ENCODE peak calls at places on chromosomes 13 and 19, in eight cellular contexts. One of them, this sample, is unnamed. For H3K9me3, the result is how much of the 10 kb centered on the place peaks cover.

GRCh38 chr13:30049692-30050091 is 199.3 kb upstream of the UBL3 start:
- DNase-seq in colonic mucosa: no peak
- DNase-seq in sigmoid colon: no peak
- DNase-seq in transverse colon: no peak
- DNase-seq in WERI-Rb-1: no peak
- DNase-seq in CD4-positive, alpha-beta memory T cell: no peak
- DNase-seq in body of pancreas: no peak
- DNase-seq in cardiac muscle cell: no peak
- DNase-seq in this sample: no peak

GRCh38 chr13:44432595-44432994 is 59.0 kb downstream of the SERP2 start:
- DNase-seq in body of pancreas: no peak
- DNase-seq in transverse colon: no peak
- DNase-seq in sigmoid colon: no peak
- DNase-seq in colonic mucosa: no peak
- DNase-seq in CD4-positive, alpha-beta memory T cell: no peak
- DNase-seq in cardiac muscle cell: no peak
- DNase-seq in WERI-Rb-1: no peak
- DNase-seq in this sample: no peak

GRCh38 chr19:45558399-45558878 is 26.2 kb downstream of the OPA3 start:
- DNase-seq in body of pancreas: peak
- DNase-seq in CD4-positive, alpha-beta memory T cell: peak
- DNase-seq in sigmoid colon: no peak
- DNase-seq in transverse colon: peak
- DNase-seq in cardiac muscle cell: peak
- DNase-seq in colonic mucosa: peak
- DNase-seq in WERI-Rb-1: peak
- DNase-seq in this sample: peak

GRCh38 chr19:48678201-48678600 is 5.4 kb upstream of the NTN5 start:
- DNase-seq in sigmoid colon: no peak
- DNase-seq in CD4-positive, alpha-beta memory T cell: no peak
- DNase-seq in WERI-Rb-1: no peak
- DNase-seq in transverse colon: peak
- DNase-seq in cardiac muscle cell: no peak
- DNase-seq in colonic mucosa: peak
- DNase-seq in body of pancreas: peak
- DNase-seq in this sample: no peak

GRCh38 chr19:5585461-5586299 is 17.9 kb upstream of the TINCR start:
- DNase-seq in transverse colon: no peak
- DNase-seq in cardiac muscle cell: no peak
- DNase-seq in colonic mucosa: no peak
- DNase-seq in body of pancreas: no peak
- DNase-seq in CD4-positive, alpha-beta memory T cell: peak
- DNase-seq in WERI-Rb-1: peak
- DNase-seq in sigmoid colon: no peak
- DNase-seq in this sample: peak

GRCh38 chr13:75705395-75705794 is 69.3 kb downstream of the LMO7 start:
- DNase-seq in colonic mucosa: no peak
- DNase-seq in sigmoid colon: no peak
- DNase-seq in cardiac muscle cell: peak
- DNase-seq in WERI-Rb-1: no peak
- DNase-seq in body of pancreas: no peak
- DNase-seq in CD4-positive, alpha-beta memory T cell: no peak
- DNase-seq in transverse colon: no peak
- DNase-seq in this sample: no peak

GRCh38 chr19:37914908-37915307 is 7.9 kb downstream of the SIPA1L3 start:
- DNase-seq in transverse colon: no peak
- DNase-seq in WERI-Rb-1: no peak
- DNase-seq in body of pancreas: no peak
- DNase-seq in colonic mucosa: no peak
- DNase-seq in cardiac muscle cell: no peak
- DNase-seq in sigmoid colon: no peak
- DNase-seq in CD4-positive, alpha-beta memory T cell: no peak
- DNase-seq in this sample: no peak

GRCh38 chr19:1590641-1591397 is 1.8 kb downstream of the MBD3 start:
- DNase-seq in body of pancreas: no peak
- DNase-seq in sigmoid colon: no peak
- DNase-seq in CD4-positive, alpha-beta memory T cell: no peak
- DNase-seq in WERI-Rb-1: no peak
- DNase-seq in colonic mucosa: no peak
- DNase-seq in cardiac muscle cell: peak
- DNase-seq in transverse colon: peak
- DNase-seq in this sample: no peak

GRCh38 chr13:82947121-82948077 is 934.9 kb downstream of the SLITRK1 start:
- DNase-seq in CD4-positive, alpha-beta memory T cell: no peak
- DNase-seq in sigmoid colon: no peak
- DNase-seq in body of pancreas: no peak
- DNase-seq in WERI-Rb-1: no peak
- DNase-seq in transverse colon: no peak
- DNase-seq in cardiac muscle cell: no peak
- DNase-seq in colonic mucosa: no peak
- DNase-seq in this sample: no peak

GRCh38 chr13:92727118-92727517 is 499.5 kb upstream of the GPC6 start:
- DNase-seq in sigmoid colon: no peak
- DNase-seq in body of pancreas: no peak
- DNase-seq in WERI-Rb-1: no peak
- DNase-seq in cardiac muscle cell: no peak
- DNase-seq in CD4-positive, alpha-beta memory T cell: no peak
- DNase-seq in transverse colon: no peak
- DNase-seq in colonic mucosa: no peak
- DNase-seq in this sample: no peak

GRCh38 chr13:102569488-102569887 is 27.3 kb upstream of the TPP2 start:
- DNase-seq in colonic mucosa: no peak
- DNase-seq in cardiac muscle cell: peak
- DNase-seq in body of pancreas: no peak
- DNase-seq in sigmoid colon: no peak
- DNase-seq in transverse colon: no peak
- DNase-seq in CD4-positive, alpha-beta memory T cell: no peak
- DNase-seq in WERI-Rb-1: no peak
- DNase-seq in this sample: no peak

GRCh38 chr13:97976551-97977375 is 23.3 kb downstream of the IPO5 start:
- DNase-seq in transverse colon: peak
- DNase-seq in sigmoid colon: no peak
- DNase-seq in body of pancreas: peak
- DNase-seq in WERI-Rb-1: peak
- DNase-seq in cardiac muscle cell: no peak
- DNase-seq in colonic mucosa: peak
- DNase-seq in CD4-positive, alpha-beta memory T cell: peak
- DNase-seq in this sample: peak

GRCh38 chr13:43270043-43270830 is 246.9 kb downstream of the DNAJC15 start:
- DNase-seq in WERI-Rb-1: no peak
- DNase-seq in body of pancreas: no peak
- DNase-seq in sigmoid colon: no peak
- DNase-seq in CD4-positive, alpha-beta memory T cell: no peak
- DNase-seq in transverse colon: no peak
- DNase-seq in colonic mucosa: no peak
- DNase-seq in cardiac muscle cell: peak
- DNase-seq in this sample: no peak

GRCh38 chr13:59997976-59998375 is 165.8 kb downstream of the DIAPH3 start:
- DNase-seq in CD4-positive, alpha-beta memory T cell: no peak
- DNase-seq in transverse colon: no peak
- DNase-seq in colonic mucosa: no peak
- DNase-seq in body of pancreas: no peak
- DNase-seq in sigmoid colon: no peak
- DNase-seq in cardiac muscle cell: no peak
- DNase-seq in WERI-Rb-1: no peak
- DNase-seq in this sample: no peak

GRCh38 chr19:39362682-39363657 is 20.7 kb downstream of the SAMD4B start:
- DNase-seq in WERI-Rb-1: no peak
- DNase-seq in sigmoid colon: no peak
- DNase-seq in CD4-positive, alpha-beta memory T cell: no peak
- DNase-seq in colonic mucosa: no peak
- DNase-seq in cardiac muscle cell: peak
- DNase-seq in transverse colon: no peak
- DNase-seq in body of pancreas: no peak
- DNase-seq in this sample: no peak

GRCh38 chr13:99063952-99064351 is 86.1 kb upstream of the DOCK9 start:
- DNase-seq in colonic mucosa: no peak
- DNase-seq in CD4-positive, alpha-beta memory T cell: no peak
- DNase-seq in WERI-Rb-1: no peak
- DNase-seq in transverse colon: no peak
- DNase-seq in sigmoid colon: no peak
- DNase-seq in body of pancreas: no peak
- DNase-seq in cardiac muscle cell: no peak
- DNase-seq in this sample: no peak

GRCh38 chr19:28710278-28710677 is 502.7 kb downstream of the UQCRFS1 start:
- DNase-seq in body of pancreas: no peak
- DNase-seq in CD4-positive, alpha-beta memory T cell: peak
- DNase-seq in WERI-Rb-1: no peak
- DNase-seq in colonic mucosa: no peak
- DNase-seq in cardiac muscle cell: peak
- DNase-seq in transverse colon: no peak
- DNase-seq in sigmoid colon: no peak
- DNase-seq in this sample: peak

DNA sequence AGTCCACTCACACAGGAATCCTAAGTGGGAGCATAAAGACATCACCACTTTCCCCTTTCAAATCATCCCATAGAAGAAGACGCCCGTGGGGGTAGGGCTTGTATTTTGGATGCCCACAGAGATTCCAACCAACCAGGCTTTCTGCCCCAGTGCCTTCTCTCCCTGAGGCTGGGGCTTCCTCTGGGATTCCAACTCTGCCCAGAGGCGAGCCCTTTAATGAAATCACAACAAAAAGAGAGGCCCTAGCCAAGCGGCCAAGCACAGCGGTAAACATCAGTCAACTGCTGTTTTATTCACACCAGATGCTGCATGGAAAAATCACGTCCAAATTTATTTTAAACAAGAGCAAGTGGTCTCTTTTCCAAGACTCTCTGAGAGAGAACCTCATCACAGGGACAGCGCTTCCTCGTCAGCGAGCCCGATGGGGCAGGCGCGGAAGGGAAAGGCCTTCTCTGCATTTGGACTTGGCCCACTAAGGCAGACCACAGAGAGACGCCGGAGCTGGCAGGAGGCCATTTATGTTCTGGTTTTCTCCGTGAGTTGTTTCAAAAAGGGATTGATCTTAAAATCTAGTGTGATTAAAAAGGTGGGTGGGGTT is 31.5 kb downstream of the ADPRHL1 start:
- DNase-seq in WERI-Rb-1: no peak
- DNase-seq in sigmoid colon: peak
- DNase-seq in colonic mucosa: no peak
- DNase-seq in body of pancreas: no peak
- DNase-seq in cardiac muscle cell: peak
- DNase-seq in CD4-positive, alpha-beta memory T cell: no peak
- DNase-seq in transverse colon: no peak
- DNase-seq in this sample: no peak
- H3K27ac ChIP-seq in WERI-Rb-1: no peak
- H3K27ac ChIP-seq in sigmoid colon: peak
- H3K27ac ChIP-seq in colonic mucosa: no peak
- H3K27ac ChIP-seq in body of pancreas: no peak
- H3K27ac ChIP-seq in cardiac muscle cell: no peak
- H3K27ac ChIP-seq in CD4-positive, alpha-beta memory T cell: no peak
- H3K27ac ChIP-seq in transverse colon: peak
- H3K27ac ChIP-seq in this sample: no peak

GRCh38 chr19:49689133-49690072 is at the start of gene ADM5:
- DNase-seq in colonic mucosa: peak
- DNase-seq in WERI-Rb-1: peak
- DNase-seq in body of pancreas: peak
- DNase-seq in sigmoid colon: no peak
- DNase-seq in CD4-positive, alpha-beta memory T cell: no peak
- DNase-seq in cardiac muscle cell: peak
- DNase-seq in transverse colon: peak
- DNase-seq in this sample: peak

GRCh38 chr19:49686503-49687088 is 2.8 kb upstream of the ADM5 start:
- DNase-seq in sigmoid colon: no peak
- DNase-seq in colonic mucosa: no peak
- DNase-seq in cardiac muscle cell: no peak
- DNase-seq in CD4-positive, alpha-beta memory T cell: no peak
- DNase-seq in body of pancreas: no peak
- DNase-seq in WERI-Rb-1: no peak
- DNase-seq in transverse colon: no peak
- DNase-seq in this sample: no peak

GRCh38 chr19:49687150-49687549 is 2.2 kb upstream of the ADM5 start:
- DNase-seq in colonic mucosa: no peak
- DNase-seq in body of pancreas: no peak
- DNase-seq in cardiac muscle cell: no peak
- DNase-seq in transverse colon: no peak
- DNase-seq in CD4-positive, alpha-beta memory T cell: no peak
- DNase-seq in sigmoid colon: no peak
- DNase-seq in WERI-Rb-1: no peak
- DNase-seq in this sample: no peak

GRCh38 chr19:49688531-49689132 is 762 bp upstream of the ADM5 start:
- DNase-seq in transverse colon: no peak
- DNase-seq in colonic mucosa: no peak
- DNase-seq in sigmoid colon: no peak
- DNase-seq in body of pancreas: no peak
- DNase-seq in WERI-Rb-1: no peak
- DNase-seq in CD4-positive, alpha-beta memory T cell: no peak
- DNase-seq in cardiac muscle cell: no peak
- DNase-seq in this sample: no peak

DNA sequence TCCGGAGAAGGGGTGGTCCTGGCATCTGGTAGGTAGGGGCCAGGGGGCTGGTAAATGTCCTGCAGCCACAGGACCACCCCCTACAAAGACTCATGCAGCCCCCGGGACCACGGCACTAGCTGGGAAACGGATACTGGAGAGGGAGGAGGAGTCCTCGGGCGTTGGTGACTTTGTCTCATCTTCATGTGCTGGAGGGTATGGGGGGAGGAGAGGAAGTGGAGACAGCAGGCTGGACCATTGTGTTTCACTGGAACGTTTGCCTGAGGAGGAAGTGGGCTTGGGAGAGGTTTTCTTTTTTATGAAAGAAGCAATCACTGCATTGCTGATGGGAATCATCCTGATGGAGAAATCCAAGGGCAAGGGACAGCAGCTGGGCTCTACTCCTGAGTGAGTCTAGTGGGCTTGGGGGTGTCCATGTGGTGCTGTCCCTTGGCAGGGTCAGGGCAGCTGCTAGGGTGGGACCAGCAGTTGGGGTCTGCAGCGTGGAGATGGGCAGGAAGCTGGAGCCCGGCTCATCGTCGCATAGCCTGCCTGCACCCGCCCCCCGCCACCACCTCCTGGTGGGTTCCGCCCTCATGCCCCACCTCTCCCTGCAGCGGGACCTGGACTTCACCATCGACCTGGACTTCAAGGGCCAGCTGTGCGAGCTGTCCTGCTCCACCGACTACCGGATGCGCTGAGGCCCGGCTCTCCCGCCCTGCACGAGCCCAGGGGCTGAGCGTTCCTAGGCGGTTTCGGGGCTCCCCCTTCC is 1.7 kb upstream of the ADM5 start:
- DNase-seq in transverse colon: no peak
- DNase-seq in colonic mucosa: no peak
- DNase-seq in WERI-Rb-1: no peak
- DNase-seq in body of pancreas: no peak
- DNase-seq in sigmoid colon: no peak
- DNase-seq in CD4-positive, alpha-beta memory T cell: no peak
- DNase-seq in cardiac muscle cell: no peak
- DNase-seq in this sample: no peak
- H3K4me3 ChIP-seq in transverse colon: no peak
- H3K4me3 ChIP-seq in colonic mucosa: no peak
- H3K4me3 ChIP-seq in WERI-Rb-1: no peak
- H3K4me3 ChIP-seq in body of pancreas: no peak
- H3K4me3 ChIP-seq in sigmoid colon: no peak
- H3K4me3 ChIP-seq in CD4-positive, alpha-beta memory T cell: no peak
- H3K4me3 ChIP-seq in cardiac muscle cell: no peak
- H3K4me3 ChIP-seq in this sample: no peak

GRCh38 chr19:15048885-15049541 is at the start of gene CASP14:
- DNase-seq in cardiac muscle cell: no peak
- DNase-seq in sigmoid colon: no peak
- DNase-seq in WERI-Rb-1: no peak
- DNase-seq in CD4-positive, alpha-beta memory T cell: no peak
- DNase-seq in colonic mucosa: no peak
- DNase-seq in transverse colon: no peak
- DNase-seq in body of pancreas: no peak
- DNase-seq in this sample: no peak
- H3K9me3 ChIP-seq in cardiac muscle cell: under half
- H3K9me3 ChIP-seq in sigmoid colon: under half
- H3K9me3 ChIP-seq in WERI-Rb-1: under half
- H3K9me3 ChIP-seq in CD4-positive, alpha-beta memory T cell: under half
- H3K9me3 ChIP-seq in colonic mucosa: under half
- H3K9me3 ChIP-seq in transverse colon: under half
- H3K9me3 ChIP-seq in body of pancreas: under half
- H3K9me3 ChIP-seq in this sample: under half

GRCh38 chr13:36356058-36356457 is 9.9 kb upstream of the SPART start:
- DNase-seq in CD4-positive, alpha-beta memory T cell: no peak
- DNase-seq in sigmoid colon: no peak
- DNase-seq in colonic mucosa: no peak
- DNase-seq in cardiac muscle cell: no peak
- DNase-seq in WERI-Rb-1: no peak
- DNase-seq in transverse colon: no peak
- DNase-seq in body of pancreas: no peak
- DNase-seq in this sample: no peak
- H3K27ac ChIP-seq in CD4-positive, alpha-beta memory T cell: no peak
- H3K27ac ChIP-seq in sigmoid colon: no peak
- H3K27ac ChIP-seq in colonic mucosa: no peak
- H3K27ac ChIP-seq in cardiac muscle cell: no peak
- H3K27ac ChIP-seq in WERI-Rb-1: no peak
- H3K27ac ChIP-seq in transverse colon: no peak
- H3K27ac ChIP-seq in body of pancreas: no peak
- H3K27ac ChIP-seq in this sample: no peak